ENCODE peak calls at places on chromosomes 2 and 18, in seven cellular contexts. One of them, this sample, is unnamed.

GRCh38 chr2:68807821-68808266 is 63.4 kb downstream of the BMP10 start:
- DNase-seq in endothelial cell: no peak
- DNase-seq in ovary: no peak
- DNase-seq in CD8-positive, alpha-beta T cell: no peak
- DNase-seq in CD4-positive, alpha-beta T cell: no peak
- DNase-seq in uterus: peak; percentile 33
- DNase-seq in cardiac fibroblast: peak; percentile 79
- DNase-seq in this sample: no peak

GRCh38 chr2:159793265-159793664 is 4.7 kb downstream of the CD302 start:
- DNase-seq in endothelial cell: no peak
- DNase-seq in ovary: no peak
- DNase-seq in CD8-positive, alpha-beta T cell: no peak
- DNase-seq in CD4-positive, alpha-beta T cell: no peak
- DNase-seq in uterus: no peak
- DNase-seq in cardiac fibroblast: no peak
- DNase-seq in this sample: no peak

GRCh38 chr2:30135541-30135940 is 11.3 kb upstream of the YPEL5 start:
- DNase-seq in endothelial cell: no peak
- DNase-seq in ovary: no peak
- DNase-seq in CD8-positive, alpha-beta T cell: no peak
- DNase-seq in CD4-positive, alpha-beta T cell: no peak
- DNase-seq in uterus: no peak
- DNase-seq in cardiac fibroblast: no peak
- DNase-seq in this sample: no peak

GRCh38 chr18:55579888-55580287 is 8.1 kb downstream of the TCF4 start:
- DNase-seq in endothelial cell: no peak
- DNase-seq in ovary: no peak
- DNase-seq in CD8-positive, alpha-beta T cell: no peak
- DNase-seq in CD4-positive, alpha-beta T cell: no peak
- DNase-seq in uterus: no peak
- DNase-seq in cardiac fibroblast: peak; percentile 49
- DNase-seq in this sample: no peak

GRCh38 chr2:226756131-226756530 is 43.5 kb downstream of the IRS1 start:
- DNase-seq in endothelial cell: no peak
- DNase-seq in ovary: no peak
- DNase-seq in CD8-positive, alpha-beta T cell: no peak
- DNase-seq in CD4-positive, alpha-beta T cell: no peak
- DNase-seq in uterus: no peak
- DNase-seq in cardiac fibroblast: peak; percentile 15
- DNase-seq in this sample: no peak

GRCh38 chr2:165814473-165814872 is 20.4 kb upstream of the GALNT3 start:
- DNase-seq in endothelial cell: no peak
- DNase-seq in ovary: no peak
- DNase-seq in CD8-positive, alpha-beta T cell: no peak
- DNase-seq in CD4-positive, alpha-beta T cell: no peak
- DNase-seq in uterus: no peak
- DNase-seq in cardiac fibroblast: no peak
- DNase-seq in this sample: no peak

GRCh38 chr18:2714140-2714539 is 58.6 kb downstream of the SMCHD1 start:
- DNase-seq in endothelial cell: no peak
- DNase-seq in ovary: no peak
- DNase-seq in CD8-positive, alpha-beta T cell: no peak
- DNase-seq in CD4-positive, alpha-beta T cell: no peak
- DNase-seq in uterus: no peak
- DNase-seq in cardiac fibroblast: no peak
- DNase-seq in this sample: no peak

GRCh38 chr2:144374163-144374661 is 145.7 kb downstream of the ZEB2 start:
- DNase-seq in endothelial cell: no peak
- DNase-seq in ovary: no peak
- DNase-seq in CD8-positive, alpha-beta T cell: no peak
- DNase-seq in CD4-positive, alpha-beta T cell: no peak
- DNase-seq in uterus: no peak
- DNase-seq in cardiac fibroblast: peak; percentile 18
- DNase-seq in this sample: no peak

GRCh38 chr18:48139427-48140347 is 209.2 kb upstream of the SMAD2 start:
- DNase-seq in endothelial cell: no peak
- DNase-seq in ovary: peak; percentile 70
- DNase-seq in CD8-positive, alpha-beta T cell: no peak
- DNase-seq in CD4-positive, alpha-beta T cell: no peak
- DNase-seq in uterus: no peak
- DNase-seq in cardiac fibroblast: no peak
- DNase-seq in this sample: no peak

GRCh38 chr18:26574958-26575864 is 26.9 kb upstream of the KCTD1 start:
- DNase-seq in endothelial cell: peak; percentile 20
- DNase-seq in ovary: peak; percentile 62
- DNase-seq in CD8-positive, alpha-beta T cell: no peak
- DNase-seq in CD4-positive, alpha-beta T cell: no peak
- DNase-seq in uterus: peak; percentile 20
- DNase-seq in cardiac fibroblast: peak; percentile 59
- DNase-seq in this sample: peak; percentile 26

GRCh38 chr18:69490813-69491212 is 90.1 kb downstream of the DOK6 start:
- DNase-seq in endothelial cell: no peak
- DNase-seq in ovary: no peak
- DNase-seq in CD8-positive, alpha-beta T cell: no peak
- DNase-seq in CD4-positive, alpha-beta T cell: no peak
- DNase-seq in uterus: no peak
- DNase-seq in cardiac fibroblast: peak; percentile 48
- DNase-seq in this sample: no peak

GRCh38 chr2:47346669-47347068 is 56.3 kb upstream of the MSH2 start:
- DNase-seq in endothelial cell: no peak
- DNase-seq in ovary: no peak
- DNase-seq in CD8-positive, alpha-beta T cell: no peak
- DNase-seq in CD4-positive, alpha-beta T cell: no peak
- DNase-seq in uterus: no peak
- DNase-seq in cardiac fibroblast: no peak
- DNase-seq in this sample: no peak

GRCh38 chr2:142892715-142893114 is 15.3 kb downstream of the KYNU start:
- DNase-seq in endothelial cell: no peak
- DNase-seq in ovary: no peak
- DNase-seq in CD8-positive, alpha-beta T cell: no peak
- DNase-seq in CD4-positive, alpha-beta T cell: no peak
- DNase-seq in uterus: no peak
- DNase-seq in cardiac fibroblast: no peak
- DNase-seq in this sample: no peak

GRCh38 chr2:63582873-63583272 is 5.4 kb downstream of the WDPCP start:
- DNase-seq in endothelial cell: no peak
- DNase-seq in ovary: no peak
- DNase-seq in CD8-positive, alpha-beta T cell: no peak
- DNase-seq in CD4-positive, alpha-beta T cell: no peak
- DNase-seq in uterus: no peak
- DNase-seq in cardiac fibroblast: no peak
- DNase-seq in this sample: no peak

GRCh38 chr2:106572541-106573148 is 85.5 kb downstream of the CD8B2 start:
- DNase-seq in endothelial cell: peak; percentile 51
- DNase-seq in ovary: no peak
- DNase-seq in CD8-positive, alpha-beta T cell: no peak
- DNase-seq in CD4-positive, alpha-beta T cell: no peak
- DNase-seq in uterus: no peak
- DNase-seq in cardiac fibroblast: no peak
- DNase-seq in this sample: no peak

GRCh38 chr2:48346124-48346536 is 183.8 kb upstream of the STON1 start:
- DNase-seq in endothelial cell: no peak
- DNase-seq in ovary: no peak
- DNase-seq in CD8-positive, alpha-beta T cell: no peak
- DNase-seq in CD4-positive, alpha-beta T cell: no peak
- DNase-seq in uterus: peak; percentile 48
- DNase-seq in cardiac fibroblast: peak; percentile 91
- DNase-seq in this sample: no peak

GRCh38 chr18:48790869-48791635 is 159.7 kb downstream of the SMAD7 start:
- DNase-seq in endothelial cell: no peak
- DNase-seq in ovary: no peak
- DNase-seq in CD8-positive, alpha-beta T cell: no peak
- DNase-seq in CD4-positive, alpha-beta T cell: no peak
- DNase-seq in uterus: no peak
- DNase-seq in cardiac fibroblast: no peak
- DNase-seq in this sample: no peak

GRCh38 chr2:241821460-241822263 is 12.7 kb downstream of the NEU4 start:
- DNase-seq in endothelial cell: peak; percentile 33
- DNase-seq in ovary: no peak
- DNase-seq in CD8-positive, alpha-beta T cell: no peak
- DNase-seq in CD4-positive, alpha-beta T cell: no peak
- DNase-seq in uterus: no peak
- DNase-seq in cardiac fibroblast: no peak
- DNase-seq in this sample: no peak

GRCh38 chr2:182650704-182651103 is 65.4 kb upstream of the DNAJC10 start:
- DNase-seq in endothelial cell: no peak
- DNase-seq in ovary: no peak
- DNase-seq in CD8-positive, alpha-beta T cell: no peak
- DNase-seq in CD4-positive, alpha-beta T cell: no peak
- DNase-seq in uterus: no peak
- DNase-seq in cardiac fibroblast: peak; percentile 90
- DNase-seq in this sample: no peak

GRCh38 chr2:1543776-1544477 is 130.7 kb downstream of the TPO start:
- DNase-seq in endothelial cell: no peak
- DNase-seq in ovary: no peak
- DNase-seq in CD8-positive, alpha-beta T cell: no peak
- DNase-seq in CD4-positive, alpha-beta T cell: no peak
- DNase-seq in uterus: no peak
- DNase-seq in cardiac fibroblast: no peak
- DNase-seq in this sample: no peak

GRCh38 chr2:183680573-183680972 is 556.3 kb downstream of the NUP35 start:
- DNase-seq in endothelial cell: no peak
- DNase-seq in ovary: no peak
- DNase-seq in CD8-positive, alpha-beta T cell: no peak
- DNase-seq in CD4-positive, alpha-beta T cell: no peak
- DNase-seq in uterus: no peak
- DNase-seq in cardiac fibroblast: no peak
- DNase-seq in this sample: no peak

GRCh38 chr2:161090401-161090800 is 69.8 kb upstream of the TANK start:
- DNase-seq in endothelial cell: peak; percentile 53
- DNase-seq in ovary: no peak
- DNase-seq in CD8-positive, alpha-beta T cell: peak; percentile 12
- DNase-seq in CD4-positive, alpha-beta T cell: peak; percentile 6
- DNase-seq in uterus: no peak
- DNase-seq in cardiac fibroblast: peak; percentile 51
- DNase-seq in this sample: no peak

GRCh38 chr2:133489641-133490411 is 78.4 kb downstream of the NCKAP5 start:
- DNase-seq in endothelial cell: no peak
- DNase-seq in ovary: peak; percentile 16
- DNase-seq in CD8-positive, alpha-beta T cell: no peak
- DNase-seq in CD4-positive, alpha-beta T cell: no peak
- DNase-seq in uterus: peak; percentile 14
- DNase-seq in cardiac fibroblast: peak; percentile 63
- DNase-seq in this sample: no peak

GRCh38 chr18:22467760-22468553 is 50.2 kb upstream of the CTAGE1 start:
- DNase-seq in endothelial cell: no peak
- DNase-seq in ovary: no peak
- DNase-seq in CD8-positive, alpha-beta T cell: no peak
- DNase-seq in CD4-positive, alpha-beta T cell: no peak
- DNase-seq in uterus: peak; percentile 65
- DNase-seq in cardiac fibroblast: peak; percentile 95
- DNase-seq in this sample: no peak

DNA sequence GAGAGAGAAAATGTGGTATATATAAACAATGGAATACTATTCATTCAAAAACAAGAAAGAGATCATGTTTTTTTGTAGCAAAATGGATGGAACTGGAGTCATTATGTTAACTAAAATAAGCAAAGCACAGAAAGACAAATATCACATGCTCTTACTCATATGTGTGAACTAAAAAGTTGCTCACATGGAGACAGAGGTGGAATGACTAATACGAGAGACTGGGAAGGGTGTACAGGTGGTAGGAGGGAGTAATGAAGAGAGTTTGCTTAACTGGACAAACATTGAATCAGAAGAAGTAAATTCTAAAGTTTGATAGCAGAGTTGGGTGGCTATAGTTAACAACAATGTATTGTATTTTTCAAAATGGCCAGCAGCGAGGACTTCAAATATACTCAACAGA is 1080.7 kb upstream of the CHAC2 start:
- DNase-seq in endothelial cell: no peak
- DNase-seq in ovary: no peak
- DNase-seq in CD8-positive, alpha-beta T cell: no peak
- DNase-seq in CD4-positive, alpha-beta T cell: no peak
- DNase-seq in uterus: no peak
- DNase-seq in cardiac fibroblast: no peak
- DNase-seq in this sample: no peak
- TF ChIP-seq CTCF in endothelial cell: no peak
- TF ChIP-seq CTCF in ovary: no peak
- TF ChIP-seq CTCF in CD8-positive, alpha-beta T cell: no peak
- TF ChIP-seq CTCF in CD4-positive, alpha-beta T cell: no peak
- TF ChIP-seq CTCF in uterus: no peak
- TF ChIP-seq CTCF in cardiac fibroblast: no peak
- TF ChIP-seq CTCF in this sample: no peak

GRCh38 chr2:12318427-12319057 is 398.2 kb upstream of the TRIB2 start:
- DNase-seq in endothelial cell: no peak
- DNase-seq in ovary: no peak
- DNase-seq in CD8-positive, alpha-beta T cell: no peak
- DNase-seq in CD4-positive, alpha-beta T cell: no peak
- DNase-seq in uterus: peak; percentile 51
- DNase-seq in cardiac fibroblast: no peak
- DNase-seq in this sample: no peak
- TF ChIP-seq CTCF in endothelial cell: no peak
- TF ChIP-seq CTCF in ovary: no peak
- TF ChIP-seq CTCF in CD8-positive, alpha-beta T cell: no peak
- TF ChIP-seq CTCF in CD4-positive, alpha-beta T cell: no peak
- TF ChIP-seq CTCF in uterus: no peak
- TF ChIP-seq CTCF in cardiac fibroblast: no peak
- TF ChIP-seq CTCF in this sample: no peak

GRCh38 chr2:72367530-72368225 is 220.0 kb upstream of the CYP26B1 start:
- DNase-seq in endothelial cell: no peak
- DNase-seq in ovary: no peak
- DNase-seq in CD8-positive, alpha-beta T cell: no peak
- DNase-seq in CD4-positive, alpha-beta T cell: no peak
- DNase-seq in uterus: no peak
- DNase-seq in cardiac fibroblast: peak; percentile 98
- DNase-seq in this sample: no peak
- TF ChIP-seq CTCF in endothelial cell: no peak
- TF ChIP-seq CTCF in ovary: no peak
- TF ChIP-seq CTCF in CD8-positive, alpha-beta T cell: no peak
- TF ChIP-seq CTCF in CD4-positive, alpha-beta T cell: no peak
- TF ChIP-seq CTCF in uterus: no peak
- TF ChIP-seq CTCF in cardiac fibroblast: peak; percentile 69
- TF ChIP-seq CTCF in this sample: no peak

DNA sequence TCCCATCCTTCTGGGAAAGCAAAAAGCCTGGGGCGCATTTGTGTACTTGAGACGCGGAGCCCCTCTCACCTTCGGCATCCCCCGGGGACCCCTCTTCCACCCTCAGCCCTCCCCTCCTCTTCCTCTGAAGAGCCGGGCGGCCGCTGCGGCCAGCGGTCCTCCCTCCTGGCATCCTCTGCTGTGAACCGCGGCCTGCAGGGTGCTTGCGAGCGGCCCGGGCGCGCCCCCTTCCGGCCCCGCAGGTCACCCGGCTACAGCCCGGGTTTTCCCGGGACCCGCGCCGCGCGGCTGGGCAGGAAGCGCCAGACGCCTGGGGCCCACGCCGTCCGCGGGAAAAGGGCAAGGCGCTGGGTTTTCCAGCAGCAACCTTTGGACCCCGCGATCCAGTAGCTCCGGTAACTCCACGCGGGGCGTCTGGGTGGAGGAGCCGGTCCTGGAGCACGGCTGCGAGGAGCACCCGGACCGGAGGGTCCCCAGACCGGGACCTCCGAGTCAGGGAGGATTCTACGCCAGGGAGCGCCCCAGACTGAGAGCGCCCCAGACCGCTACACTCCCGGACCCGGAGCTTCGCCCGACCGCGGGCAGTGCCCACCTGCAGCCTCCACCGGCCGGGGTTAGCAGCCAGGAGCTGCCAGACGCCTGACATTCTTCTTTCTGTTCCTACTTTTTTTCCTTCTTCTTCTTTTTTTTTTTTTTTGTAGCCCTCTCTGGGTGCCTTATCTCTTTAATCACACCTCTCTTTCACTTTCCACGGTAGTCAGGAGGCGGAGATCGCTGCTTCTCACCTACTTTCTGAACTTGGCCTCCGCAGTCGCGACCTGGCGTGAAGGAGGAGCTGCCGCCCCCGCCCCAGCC is at the start of gene IL18R1:
- DNase-seq in endothelial cell: peak; percentile 82
- DNase-seq in ovary: peak; percentile 78
- DNase-seq in CD8-positive, alpha-beta T cell: peak; percentile 65
- DNase-seq in CD4-positive, alpha-beta T cell: peak; percentile 47
- DNase-seq in uterus: peak; percentile 55
- DNase-seq in cardiac fibroblast: peak; percentile 88
- DNase-seq in this sample: peak; percentile 72
- TF ChIP-seq CTCF in endothelial cell: peak; percentile 72
- TF ChIP-seq CTCF in ovary: peak; percentile 61
- TF ChIP-seq CTCF in CD8-positive, alpha-beta T cell: peak; percentile 79
- TF ChIP-seq CTCF in CD4-positive, alpha-beta T cell: peak; percentile 92
- TF ChIP-seq CTCF in uterus: peak; percentile 79
- TF ChIP-seq CTCF in cardiac fibroblast: peak; percentile 35
- TF ChIP-seq CTCF in this sample: peak; percentile 78

This sample was measured in neural crest cell.